ENCODE peak calls at places on chromosomes 11 and 22, in nine cellular contexts. One of them, this sample, is unnamed.

GRCh38 chr11:71572811-71573210 is 7.4 kb downstream of the KRTAP5-10 start:
- DNase-seq in uterus: no peak
- DNase-seq in body of pancreas: no peak
- DNase-seq in fibroblast of lung: no peak
- DNase-seq in A549: no peak
- DNase-seq in AG04450: no peak
- DNase-seq in prostate gland: no peak
- DNase-seq in heart left ventricle: no peak
- DNase-seq in neural progenitor cell: no peak
- DNase-seq in this sample: no peak

GRCh38 chr22:19807914-19808872 is 46.5 kb downstream of the GNB1L start:
- DNase-seq in uterus: peak
- DNase-seq in body of pancreas: no peak
- DNase-seq in fibroblast of lung: no peak
- DNase-seq in A549: no peak
- DNase-seq in AG04450: no peak
- DNase-seq in prostate gland: no peak
- DNase-seq in heart left ventricle: no peak
- DNase-seq in neural progenitor cell: no peak
- DNase-seq in this sample: no peak

GRCh38 chr11:12284321-12285050 is 92.9 kb upstream of the PARVA start:
- DNase-seq in uterus: no peak
- DNase-seq in body of pancreas: no peak
- DNase-seq in fibroblast of lung: peak
- DNase-seq in A549: no peak
- DNase-seq in AG04450: peak
- DNase-seq in prostate gland: peak
- DNase-seq in heart left ventricle: no peak
- DNase-seq in neural progenitor cell: no peak
- DNase-seq in this sample: no peak

GRCh38 chr11:122108192-122108799 is 7.7 kb downstream of the BLID start:
- DNase-seq in uterus: no peak
- DNase-seq in body of pancreas: peak
- DNase-seq in fibroblast of lung: no peak
- DNase-seq in A549: no peak
- DNase-seq in AG04450: no peak
- DNase-seq in prostate gland: no peak
- DNase-seq in heart left ventricle: no peak
- DNase-seq in neural progenitor cell: peak
- DNase-seq in this sample: no peak

GRCh38 chr22:35434061-35434750 is 34.3 kb downstream of the MCM5 start:
- DNase-seq in uterus: no peak
- DNase-seq in body of pancreas: no peak
- DNase-seq in fibroblast of lung: peak
- DNase-seq in A549: no peak
- DNase-seq in AG04450: no peak
- DNase-seq in prostate gland: no peak
- DNase-seq in heart left ventricle: no peak
- DNase-seq in neural progenitor cell: no peak
- DNase-seq in this sample: no peak

GRCh38 chr11:17479284-17480214 is 2.9 kb upstream of the ABCC8 start:
- DNase-seq in uterus: no peak
- DNase-seq in body of pancreas: peak
- DNase-seq in fibroblast of lung: peak
- DNase-seq in A549: peak
- DNase-seq in AG04450: no peak
- DNase-seq in prostate gland: no peak
- DNase-seq in heart left ventricle: no peak
- DNase-seq in neural progenitor cell: peak
- DNase-seq in this sample: no peak

GRCh38 chr11:34827239-34827638 is 88.9 kb downstream of the APIP start:
- DNase-seq in uterus: no peak
- DNase-seq in body of pancreas: no peak
- DNase-seq in fibroblast of lung: no peak
- DNase-seq in A549: no peak
- DNase-seq in AG04450: no peak
- DNase-seq in prostate gland: no peak
- DNase-seq in heart left ventricle: no peak
- DNase-seq in neural progenitor cell: peak
- DNase-seq in this sample: no peak

GRCh38 chr22:43467171-43467570 is 55.4 kb downstream of the MPPED1 start:
- DNase-seq in uterus: no peak
- DNase-seq in body of pancreas: no peak
- DNase-seq in fibroblast of lung: no peak
- DNase-seq in A549: no peak
- DNase-seq in AG04450: no peak
- DNase-seq in prostate gland: no peak
- DNase-seq in heart left ventricle: no peak
- DNase-seq in neural progenitor cell: no peak
- DNase-seq in this sample: no peak

GRCh38 chr22:45131749-45132148 is 32.0 kb upstream of the NUP50 start:
- DNase-seq in uterus: no peak
- DNase-seq in body of pancreas: peak
- DNase-seq in fibroblast of lung: no peak
- DNase-seq in A549: no peak
- DNase-seq in AG04450: no peak
- DNase-seq in prostate gland: no peak
- DNase-seq in heart left ventricle: peak
- DNase-seq in neural progenitor cell: no peak
- DNase-seq in this sample: no peak

GRCh38 chr22:41397143-41397811 is 15.5 kb downstream of the TEF start:
- DNase-seq in uterus: no peak
- DNase-seq in body of pancreas: no peak
- DNase-seq in fibroblast of lung: no peak
- DNase-seq in A549: no peak
- DNase-seq in AG04450: no peak
- DNase-seq in prostate gland: no peak
- DNase-seq in heart left ventricle: no peak
- DNase-seq in neural progenitor cell: no peak
- DNase-seq in this sample: no peak

GRCh38 chr11:119081682-119082081 is 3.0 kb upstream of the HMBS start:
- DNase-seq in uterus: no peak
- DNase-seq in body of pancreas: no peak
- DNase-seq in fibroblast of lung: no peak
- DNase-seq in A549: no peak
- DNase-seq in AG04450: no peak
- DNase-seq in prostate gland: no peak
- DNase-seq in heart left ventricle: no peak
- DNase-seq in neural progenitor cell: no peak
- DNase-seq in this sample: no peak

GRCh38 chr11:67649634-67650540 is 643 bp downstream of the ACY3 start:
- DNase-seq in uterus: no peak
- DNase-seq in body of pancreas: no peak
- DNase-seq in fibroblast of lung: no peak
- DNase-seq in A549: no peak
- DNase-seq in AG04450: no peak
- DNase-seq in prostate gland: no peak
- DNase-seq in heart left ventricle: no peak
- DNase-seq in neural progenitor cell: no peak
- DNase-seq in this sample: no peak

GRCh38 chr11:63821411-63821810 is 8.2 kb downstream of the SPINDOC start:
- DNase-seq in uterus: no peak
- DNase-seq in body of pancreas: no peak
- DNase-seq in fibroblast of lung: no peak
- DNase-seq in A549: no peak
- DNase-seq in AG04450: no peak
- DNase-seq in prostate gland: peak
- DNase-seq in heart left ventricle: no peak
- DNase-seq in neural progenitor cell: no peak
- DNase-seq in this sample: no peak

GRCh38 chr22:30863161-30863833 is 105.3 kb downstream of the MORC2 start:
- DNase-seq in uterus: no peak
- DNase-seq in body of pancreas: no peak
- DNase-seq in fibroblast of lung: peak
- DNase-seq in A549: no peak
- DNase-seq in AG04450: no peak
- DNase-seq in prostate gland: no peak
- DNase-seq in heart left ventricle: peak
- DNase-seq in neural progenitor cell: no peak
- DNase-seq in this sample: no peak

GRCh38 chr22:39179841-39180335 is 27.4 kb upstream of the CBX7 start:
- DNase-seq in uterus: no peak
- DNase-seq in body of pancreas: no peak
- DNase-seq in fibroblast of lung: no peak
- DNase-seq in A549: no peak
- DNase-seq in AG04450: no peak
- DNase-seq in prostate gland: no peak
- DNase-seq in heart left ventricle: peak
- DNase-seq in neural progenitor cell: peak
- DNase-seq in this sample: no peak

GRCh38 chr11:14127679-14128078 is 165.2 kb downstream of the SPON1 start:
- DNase-seq in uterus: no peak
- DNase-seq in body of pancreas: no peak
- DNase-seq in fibroblast of lung: no peak
- DNase-seq in A549: no peak
- DNase-seq in AG04450: no peak
- DNase-seq in prostate gland: no peak
- DNase-seq in heart left ventricle: no peak
- DNase-seq in neural progenitor cell: no peak
- DNase-seq in this sample: no peak

GRCh38 chr22:32413715-32414114 is 1.7 kb upstream of the RTCB start:
- DNase-seq in uterus: no peak
- DNase-seq in body of pancreas: no peak
- DNase-seq in fibroblast of lung: peak
- DNase-seq in A549: peak
- DNase-seq in AG04450: peak
- DNase-seq in prostate gland: no peak
- DNase-seq in heart left ventricle: no peak
- DNase-seq in neural progenitor cell: no peak
- DNase-seq in this sample: no peak

GRCh38 chr22:32411388-32411787 is 659 bp downstream of the RTCB start:
- DNase-seq in uterus: no peak
- DNase-seq in body of pancreas: no peak
- DNase-seq in fibroblast of lung: peak
- DNase-seq in A549: no peak
- DNase-seq in AG04450: no peak
- DNase-seq in prostate gland: no peak
- DNase-seq in heart left ventricle: no peak
- DNase-seq in neural progenitor cell: peak
- DNase-seq in this sample: no peak

GRCh38 chr22:32409977-32410376 is 2.1 kb downstream of the RTCB start:
- DNase-seq in uterus: no peak
- DNase-seq in body of pancreas: no peak
- DNase-seq in fibroblast of lung: no peak
- DNase-seq in A549: no peak
- DNase-seq in AG04450: no peak
- DNase-seq in prostate gland: no peak
- DNase-seq in heart left ventricle: no peak
- DNase-seq in neural progenitor cell: no peak
- DNase-seq in this sample: no peak

GRCh38 chr22:32410459-32410858 is 1.6 kb downstream of the RTCB start:
- DNase-seq in uterus: no peak
- DNase-seq in body of pancreas: no peak
- DNase-seq in fibroblast of lung: no peak
- DNase-seq in A549: no peak
- DNase-seq in AG04450: no peak
- DNase-seq in prostate gland: no peak
- DNase-seq in heart left ventricle: no peak
- DNase-seq in neural progenitor cell: no peak
- DNase-seq in this sample: no peak

GRCh38 chr22:32411829-32412592 is at the start of gene RTCB:
- DNase-seq in uterus: peak
- DNase-seq in body of pancreas: peak
- DNase-seq in fibroblast of lung: peak
- DNase-seq in A549: peak
- DNase-seq in AG04450: peak
- DNase-seq in prostate gland: peak
- DNase-seq in heart left ventricle: peak
- DNase-seq in neural progenitor cell: peak
- DNase-seq in this sample: peak
- TF ChIP-seq CTCF in uterus: peak
- TF ChIP-seq CTCF in body of pancreas: no peak
- TF ChIP-seq CTCF in fibroblast of lung: no peak
- TF ChIP-seq CTCF in A549: no peak
- TF ChIP-seq CTCF in AG04450: no peak
- TF ChIP-seq CTCF in prostate gland: peak
- TF ChIP-seq CTCF in heart left ventricle: no peak
- TF ChIP-seq CTCF in neural progenitor cell: peak
- TF ChIP-seq CTCF in this sample: peak

DNA sequence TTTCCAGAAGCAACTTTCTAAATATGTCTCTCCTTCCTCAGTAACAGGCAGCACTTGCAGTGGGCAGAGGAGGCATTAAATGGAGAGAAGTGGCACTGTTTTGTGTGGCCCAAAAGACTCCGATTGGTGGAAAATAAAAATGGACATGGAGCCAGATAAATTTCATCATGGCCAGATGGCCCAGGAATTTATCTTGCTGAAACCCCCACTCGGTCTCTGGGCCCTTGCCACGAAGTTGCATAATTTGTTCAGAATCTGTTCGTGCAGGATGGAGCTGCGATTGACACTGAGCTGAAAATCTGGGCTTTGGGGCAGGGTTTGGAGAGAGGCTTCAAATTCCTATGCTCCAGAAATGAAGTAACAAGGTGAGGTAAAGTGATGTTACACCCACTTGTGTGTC is 65.5 kb downstream of the C11orf91 start:
- DNase-seq in uterus: peak
- DNase-seq in body of pancreas: peak
- DNase-seq in fibroblast of lung: peak
- DNase-seq in A549: no peak
- DNase-seq in AG04450: no peak
- DNase-seq in prostate gland: no peak
- DNase-seq in heart left ventricle: peak
- DNase-seq in neural progenitor cell: no peak
- DNase-seq in this sample: peak
- H3K27ac ChIP-seq in uterus: no peak
- H3K27ac ChIP-seq in body of pancreas: no peak
- H3K27ac ChIP-seq in fibroblast of lung: no peak
- H3K27ac ChIP-seq in A549: peak
- H3K27ac ChIP-seq in AG04450: no peak
- H3K27ac ChIP-seq in prostate gland: no peak
- H3K27ac ChIP-seq in heart left ventricle: no peak
- H3K27ac ChIP-seq in neural progenitor cell: no peak
- H3K27ac ChIP-seq in this sample: peak

GRCh38 chr11:69496202-69496557 is 14.7 kb downstream of the LINC01488 start:
- DNase-seq in uterus: no peak
- DNase-seq in body of pancreas: no peak
- DNase-seq in fibroblast of lung: no peak
- DNase-seq in A549: no peak
- DNase-seq in AG04450: no peak
- DNase-seq in prostate gland: no peak
- DNase-seq in heart left ventricle: no peak
- DNase-seq in neural progenitor cell: no peak
- DNase-seq in this sample: no peak
- TF ChIP-seq CTCF in uterus: no peak
- TF ChIP-seq CTCF in body of pancreas: no peak
- TF ChIP-seq CTCF in fibroblast of lung: no peak
- TF ChIP-seq CTCF in A549: no peak
- TF ChIP-seq CTCF in AG04450: no peak
- TF ChIP-seq CTCF in prostate gland: no peak
- TF ChIP-seq CTCF in heart left ventricle: no peak
- TF ChIP-seq CTCF in neural progenitor cell: no peak
- TF ChIP-seq CTCF in this sample: no peak

DNA sequence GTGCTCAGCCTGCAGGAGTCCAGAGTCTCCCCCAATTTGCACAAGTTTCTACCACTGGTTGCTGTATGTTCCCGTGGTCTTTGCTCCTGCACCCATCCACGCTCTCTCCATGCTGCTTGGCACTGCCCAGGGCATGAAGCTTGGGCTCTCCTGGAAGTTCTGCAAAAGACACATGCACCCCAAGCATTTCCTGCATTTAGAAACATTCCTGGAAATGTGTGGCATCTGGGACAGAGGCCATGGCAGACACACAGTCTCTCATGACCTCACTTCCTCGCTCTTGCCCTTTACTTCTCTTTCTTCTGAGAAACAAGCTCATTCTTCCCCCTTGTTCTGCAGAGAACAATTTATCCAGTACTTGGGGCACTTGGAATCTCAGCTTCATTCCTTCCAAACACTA is 489.5 kb downstream of the BUD13 start:
- DNase-seq in uterus: no peak
- DNase-seq in body of pancreas: no peak
- DNase-seq in fibroblast of lung: no peak
- DNase-seq in A549: no peak
- DNase-seq in AG04450: no peak
- DNase-seq in prostate gland: no peak
- DNase-seq in heart left ventricle: no peak
- DNase-seq in neural progenitor cell: no peak
- DNase-seq in this sample: no peak
- H3K27ac ChIP-seq in uterus: no peak
- H3K27ac ChIP-seq in body of pancreas: no peak
- H3K27ac ChIP-seq in fibroblast of lung: no peak
- H3K27ac ChIP-seq in A549: no peak
- H3K27ac ChIP-seq in AG04450: no peak
- H3K27ac ChIP-seq in prostate gland: no peak
- H3K27ac ChIP-seq in heart left ventricle: no peak
- H3K27ac ChIP-seq in neural progenitor cell: no peak
- H3K27ac ChIP-seq in this sample: no peak